ENCODE peak calls at places on chromosomes 6 and 20, in seven cellular contexts. One of them, this sample, is unnamed.

GRCh38 chr20:61057313-61058171 is 194.5 kb upstream of the CDH4 start:
- DNase-seq in ELF-1: no peak
- DNase-seq in stimulated activated CD4-positive, alpha-beta T cell treated with anti-CD3 and anti-CD28 coated beads, Interleukin-2, amount 100 ng/mL, for 48 hours: no peak
- DNase-seq in GM03348: no peak
- DNase-seq in NCI-H524: peak; percentile 56
- DNase-seq in kidney tubule cell: no peak
- DNase-seq in BE2C: no peak
- DNase-seq in this sample: no peak

GRCh38 chr6:53673138-53673801 is 7.7 kb upstream of the KLHL31 start:
- DNase-seq in ELF-1: no peak
- DNase-seq in stimulated activated CD4-positive, alpha-beta T cell treated with anti-CD3 and anti-CD28 coated beads, Interleukin-2, amount 100 ng/mL, for 48 hours: no peak
- DNase-seq in GM03348: peak; percentile 21
- DNase-seq in NCI-H524: peak; percentile 33
- DNase-seq in kidney tubule cell: peak; percentile 87
- DNase-seq in BE2C: no peak
- DNase-seq in this sample: no peak

GRCh38 chr6:139594333-139594965 is 220.0 kb upstream of the CITED2 start:
- DNase-seq in ELF-1: no peak
- DNase-seq in stimulated activated CD4-positive, alpha-beta T cell treated with anti-CD3 and anti-CD28 coated beads, Interleukin-2, amount 100 ng/mL, for 48 hours: no peak
- DNase-seq in GM03348: no peak
- DNase-seq in NCI-H524: no peak
- DNase-seq in kidney tubule cell: no peak
- DNase-seq in BE2C: no peak
- DNase-seq in this sample: no peak

GRCh38 chr6:41374618-41375590 is 39.5 kb downstream of the NCR2 start:
- DNase-seq in ELF-1: peak; percentile 25
- DNase-seq in stimulated activated CD4-positive, alpha-beta T cell treated with anti-CD3 and anti-CD28 coated beads, Interleukin-2, amount 100 ng/mL, for 48 hours: no peak
- DNase-seq in GM03348: no peak
- DNase-seq in NCI-H524: peak; percentile 18
- DNase-seq in kidney tubule cell: no peak
- DNase-seq in BE2C: no peak
- DNase-seq in this sample: no peak

GRCh38 chr6:7912024-7912423 is 1.4 kb upstream of the TXNDC5 start:
- DNase-seq in ELF-1: no peak
- DNase-seq in stimulated activated CD4-positive, alpha-beta T cell treated with anti-CD3 and anti-CD28 coated beads, Interleukin-2, amount 100 ng/mL, for 48 hours: no peak
- DNase-seq in GM03348: no peak
- DNase-seq in NCI-H524: no peak
- DNase-seq in kidney tubule cell: no peak
- DNase-seq in BE2C: no peak
- DNase-seq in this sample: no peak

GRCh38 chr6:44253307-44254101 is 3.8 kb downstream of the SLC35B2 start:
- DNase-seq in ELF-1: peak; percentile 68
- DNase-seq in stimulated activated CD4-positive, alpha-beta T cell treated with anti-CD3 and anti-CD28 coated beads, Interleukin-2, amount 100 ng/mL, for 48 hours: peak; percentile 67
- DNase-seq in GM03348: no peak
- DNase-seq in NCI-H524: peak; percentile 57
- DNase-seq in kidney tubule cell: peak; percentile 57
- DNase-seq in BE2C: peak; percentile 85
- DNase-seq in this sample: no peak

GRCh38 chr6:10146723-10147451 is 268.0 kb downstream of the TFAP2A start:
- DNase-seq in ELF-1: peak; percentile 40
- DNase-seq in stimulated activated CD4-positive, alpha-beta T cell treated with anti-CD3 and anti-CD28 coated beads, Interleukin-2, amount 100 ng/mL, for 48 hours: no peak
- DNase-seq in GM03348: peak; percentile 65
- DNase-seq in NCI-H524: peak; percentile 54
- DNase-seq in kidney tubule cell: peak; percentile 32
- DNase-seq in BE2C: peak; percentile 8
- DNase-seq in this sample: no peak

GRCh38 chr6:131510094-131510493 is 62.9 kb upstream of the ARG1 start:
- DNase-seq in ELF-1: peak; percentile 83
- DNase-seq in stimulated activated CD4-positive, alpha-beta T cell treated with anti-CD3 and anti-CD28 coated beads, Interleukin-2, amount 100 ng/mL, for 48 hours: no peak
- DNase-seq in GM03348: no peak
- DNase-seq in NCI-H524: peak; percentile 66
- DNase-seq in kidney tubule cell: no peak
- DNase-seq in BE2C: no peak
- DNase-seq in this sample: no peak

GRCh38 chr20:47238780-47239769 is 117.4 kb downstream of the ZMYND8 start:
- DNase-seq in ELF-1: peak; percentile 24
- DNase-seq in stimulated activated CD4-positive, alpha-beta T cell treated with anti-CD3 and anti-CD28 coated beads, Interleukin-2, amount 100 ng/mL, for 48 hours: no peak
- DNase-seq in GM03348: no peak
- DNase-seq in NCI-H524: no peak
- DNase-seq in kidney tubule cell: no peak
- DNase-seq in BE2C: no peak
- DNase-seq in this sample: no peak

GRCh38 chr20:13105864-13106457 is 97.2 kb downstream of the SPTLC3 start:
- DNase-seq in ELF-1: peak; percentile 19
- DNase-seq in stimulated activated CD4-positive, alpha-beta T cell treated with anti-CD3 and anti-CD28 coated beads, Interleukin-2, amount 100 ng/mL, for 48 hours: no peak
- DNase-seq in GM03348: peak; percentile 45
- DNase-seq in NCI-H524: peak; percentile 55
- DNase-seq in kidney tubule cell: peak; percentile 47
- DNase-seq in BE2C: no peak
- DNase-seq in this sample: no peak